ENCODE peak calls at places on chromosomes 7 and 10, in ten cellular contexts. L is GM23248, A is SK-N-SH, W is hepatocyte, Z is Karpas-422, B is PC-9, K is MM.1S, E is PC-3, I is GM23338, G is HCT116. R is an unnamed sample.

GRCh38 chr7:34361663-34362250 is 296.3 kb upstream of the NPSR1 start:
- DNase-seq in G (no peak), K (no peak), L (no peak), B (no peak), A (no peak), W (no peak), I (no peak), E (no peak), Z (no peak), R (no peak)

GRCh38 chr7:139422126-139422525 is 61.3 kb downstream of the KLRG2 start:
- DNase-seq in W (peak; percentile 44), A (peak; percentile 77), I (no peak), G (no peak), Z (no peak), L (no peak), K (no peak), B (no peak), E (no peak), R (no peak)

GRCh38 chr7:123190109-123190831 is 9.5 kb downstream of the SLC13A1 start:
- DNase-seq in L (no peak), W (no peak), G (no peak), I (no peak), K (peak; percentile 99), A (no peak), E (peak; percentile 2), Z (no peak), B (no peak), R (no peak)

GRCh38 chr10:4057725-4058513 is 272.9 kb upstream of the KLF6 start:
- DNase-seq in W (no peak), B (no peak), G (no peak), K (no peak), E (no peak), Z (no peak), L (peak; percentile 45), I (no peak), A (no peak), R (no peak)

GRCh38 chr7:11021468-11021867 is 47.8 kb downstream of the PHF14 start:
- DNase-seq in G (no peak), E (no peak), K (no peak), W (no peak), I (no peak), Z (no peak), L (no peak), B (no peak), A (no peak), R (no peak)

GRCh38 chr7:154693646-154694045 is 309.3 kb downstream of the PAXIP1 start:
- DNase-seq in W (no peak), L (no peak), B (no peak), A (no peak), Z (peak; percentile 43), G (no peak), E (no peak), I (no peak), K (no peak), R (no peak)

GRCh38 chr10:110279062-110279986 is 25.4 kb downstream of the SMNDC1 start:
- DNase-seq in L (peak; percentile 82), K (peak; percentile 43), B (peak; percentile 20), E (peak; percentile 62), W (peak; percentile 69), Z (peak; percentile 77), A (peak; percentile 54), I (peak; percentile 79), G (peak; percentile 54), R (peak; percentile 73)

GRCh38 chr7:142063551-142064442 is 47.7 kb upstream of the MGAM2 start:
- DNase-seq in Z (no peak), G (no peak), L (peak; percentile 28), B (no peak), A (no peak), K (no peak), W (peak; percentile 27), E (no peak), I (no peak), R (no peak)

GRCh38 chr7:84277628-84278224 is 83.1 kb upstream of the SEMA3A start:
- DNase-seq in A (no peak), L (no peak), G (no peak), K (no peak), I (peak; percentile 99), Z (no peak), E (no peak), W (no peak), B (no peak), R (no peak)

GRCh38 chr7:108406474-108406873 is 49.8 kb downstream of the NRCAM start:
- DNase-seq in W (peak; percentile 30), I (no peak), G (no peak), A (no peak), K (no peak), B (no peak), E (no peak), L (peak; percentile 29), Z (no peak), R (no peak)

GRCh38 chr10:132411561-132412253 is 14.7 kb downstream of the PWWP2B start:
- DNase-seq in E (no peak), Z (no peak), I (no peak), L (peak; percentile 63), K (no peak), G (no peak), A (peak; percentile 75), B (no peak), W (peak; percentile 86), R (no peak)

GRCh38 chr10:96758423-96758822 is 38.1 kb upstream of the PIK3AP1 start:
- DNase-seq in B (no peak), K (peak; percentile 86), I (no peak), W (no peak), G (no peak), Z (peak; percentile 62), A (no peak), L (no peak), E (no peak), R (peak; percentile 90)

GRCh38 chr7:112669306-112669705 is 120.9 kb downstream of the TMEM168 start:
- DNase-seq in E (no peak), I (no peak), B (no peak), G (no peak), L (peak; percentile 8), Z (no peak), W (no peak), A (no peak), K (no peak), R (no peak)

GRCh38 chr7:112665709-112666108 is 124.5 kb downstream of the TMEM168 start:
- DNase-seq in E (no peak), W (peak; percentile 43), K (no peak), A (peak; percentile 17), L (peak; percentile 30), Z (no peak), B (no peak), G (no peak), I (peak; percentile 62), R (no peak)

GRCh38 chr7:112668561-112668960 is 121.6 kb downstream of the TMEM168 start:
- DNase-seq in B (no peak), W (no peak), L (no peak), I (no peak), G (no peak), Z (no peak), K (no peak), A (no peak), E (no peak), R (no peak)
- H3K9me2 ChIP-seq in B (no peaks in the 10 kb centered on the region), W (no peaks in the 10 kb centered on the region), L (no peaks in the 10 kb centered on the region), I (no peaks in the 10 kb centered on the region), G (no peaks in the 10 kb centered on the region), Z (no peaks in the 10 kb centered on the region), K (no peaks in the 10 kb centered on the region), A (no peaks in the 10 kb centered on the region), E (no peaks in the 10 kb centered on the region), R (no peaks in the 10 kb centered on the region)

GRCh38 chr10:103765981-103766380 is 89.4 kb downstream of the SH3PXD2A start:
- DNase-seq in K (peak; percentile 77), G (no peak), B (peak; percentile 61), E (peak; percentile 10), L (no peak), A (no peak), I (no peak), W (no peak), Z (peak; percentile 57), R (peak; percentile 28)
- H3K27ac ChIP-seq in K (no peak overlapping the region), G (no peak overlapping the region), B (no peak overlapping the region), E (no peak overlapping the region), L (no peak overlapping the region), A (no peak overlapping the region), I (no peak overlapping the region), W (no peak overlapping the region), Z (no peak overlapping the region), R (no peak overlapping the region)

DNA sequence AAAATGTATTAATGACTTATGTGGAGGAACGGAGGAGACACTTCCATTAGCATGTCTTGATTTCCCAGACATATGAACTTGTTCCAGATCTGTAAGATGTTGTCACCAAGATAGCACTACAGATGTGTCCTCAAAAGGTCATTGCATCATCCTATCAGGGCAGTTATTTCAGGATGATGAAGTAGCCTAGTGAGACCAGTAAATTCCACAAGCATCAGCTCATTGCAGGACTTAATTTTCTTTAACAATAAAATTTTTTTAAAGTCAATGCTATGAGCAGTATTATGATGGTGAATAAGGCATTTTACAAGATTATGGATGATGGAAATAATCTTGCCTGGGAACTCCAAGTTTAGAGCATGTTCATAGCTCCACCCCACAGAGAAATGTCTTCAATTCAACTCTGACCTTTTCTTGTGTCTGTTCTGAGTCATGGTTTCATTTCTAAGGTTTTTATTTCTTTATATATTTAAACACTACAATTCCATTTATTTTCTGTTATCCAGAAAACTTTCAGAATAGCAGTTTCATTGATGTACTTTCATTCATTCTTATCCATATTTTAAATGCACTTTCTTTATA is 1203.3 kb upstream of the CELF2 start:
- DNase-seq in W (no peak), A (no peak), B (no peak), L (peak; percentile 50), E (no peak), Z (no peak), K (no peak), G (no peak), I (no peak), R (no peak)
- H3K4me2 ChIP-seq in W (no peak overlapping the region), A (no peak overlapping the region), B (no peak overlapping the region), L (no peak overlapping the region), E (no peak overlapping the region), Z (no peak overlapping the region), K (no peak overlapping the region), G (no peak overlapping the region), I (no peak overlapping the region), R (no peak overlapping the region)

GRCh38 chr7:80520199-80520598 is 8.3 kb upstream of the GNAT3 start:
- DNase-seq in G (no peak), A (no peak), Z (no peak), K (no peak), L (no peak), E (no peak), I (no peak), B (no peak), W (no peak), R (no peak)

GRCh38 chr7:80511964-80512363 is at the start of gene GNAT3:
- DNase-seq in L (no peak), I (no peak), W (no peak), G (no peak), A (no peak), E (no peak), K (no peak), Z (no peak), B (no peak), R (no peak)

GRCh38 chr7:80517177-80517804 is 5.4 kb upstream of the GNAT3 start:
- DNase-seq in L (no peak), G (no peak), K (no peak), B (no peak), E (no peak), A (no peak), Z (no peak), I (no peak), W (no peak), R (no peak)

DNA sequence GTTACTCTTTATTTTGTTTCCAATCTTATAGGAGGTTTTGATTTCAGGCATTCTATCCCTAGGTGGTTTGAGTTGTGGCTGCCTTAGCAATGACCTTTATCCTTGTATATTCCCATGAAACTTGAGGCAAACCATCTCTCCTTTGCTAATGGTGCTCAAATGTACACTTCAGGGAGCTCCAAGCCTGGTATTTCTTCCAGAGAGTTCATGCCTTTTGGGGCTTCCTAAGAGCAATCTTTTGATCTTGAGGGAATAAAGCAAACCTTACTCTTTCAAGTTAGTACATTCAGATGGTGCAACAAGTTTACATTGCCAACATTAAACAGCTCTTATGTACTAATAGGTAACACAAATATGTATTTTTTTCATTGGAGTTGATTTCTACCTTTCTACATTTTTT is 3.4 kb upstream of the GNAT3 start:
- DNase-seq in K (no peak), B (no peak), L (no peak), A (no peak), E (no peak), I (no peak), G (no peak), W (no peak), Z (no peak), R (no peak)
- H3K9me2 ChIP-seq in K (no peaks in the 10 kb centered on the region), B (no peaks in the 10 kb centered on the region), L (no peaks in the 10 kb centered on the region), A (no peaks in the 10 kb centered on the region), E (no peaks in the 10 kb centered on the region), I (no peaks in the 10 kb centered on the region), G (no peaks in the 10 kb centered on the region), W (no peaks in the 10 kb centered on the region), Z (no peaks in the 10 kb centered on the region), R (no peaks in the 10 kb centered on the region)